ENCODE peak calls at places on chromosomes 4 and X, in six cellular contexts. One of them, this sample, is unnamed.

GRCh38 chrX:11753668-11754067 is 4.4 kb upstream of the MSL3 start:
- DNase-seq in KG1: no peak
- DNase-seq in T-helper 2 cell: no peak
- DNase-seq in stimulated activated CD4-positive, alpha-beta T cell treated with anti-CD3 and anti-CD28 coated beads, Interleukin-1b, Interleukin-23, amount 100 ng/mL, for 48 hours: no peak
- DNase-seq in activated CD4-positive, alpha-beta T cell treated with anti-CD3 and anti-CD28 coated beads for 1 hour: no peak
- DNase-seq in G401: no peak
- DNase-seq in this sample: no peak

GRCh38 chrX:152897216-152898144 is at the start of gene ZNF185:
- DNase-seq in KG1: no peak
- DNase-seq in T-helper 2 cell: no peak
- DNase-seq in stimulated activated CD4-positive, alpha-beta T cell treated with anti-CD3 and anti-CD28 coated beads, Interleukin-1b, Interleukin-23, amount 100 ng/mL, for 48 hours: no peak
- DNase-seq in activated CD4-positive, alpha-beta T cell treated with anti-CD3 and anti-CD28 coated beads for 1 hour: no peak
- DNase-seq in G401: no peak
- DNase-seq in this sample: no peak

GRCh38 chr4:105944535-105944934 is 49.3 kb downstream of the NPNT start:
- DNase-seq in KG1: no peak
- DNase-seq in T-helper 2 cell: no peak
- DNase-seq in stimulated activated CD4-positive, alpha-beta T cell treated with anti-CD3 and anti-CD28 coated beads, Interleukin-1b, Interleukin-23, amount 100 ng/mL, for 48 hours: no peak
- DNase-seq in activated CD4-positive, alpha-beta T cell treated with anti-CD3 and anti-CD28 coated beads for 1 hour: no peak
- DNase-seq in G401: no peak
- DNase-seq in this sample: no peak

GRCh38 chr4:149884046-149884445 is 68.4 kb upstream of the IQCM start:
- DNase-seq in KG1: no peak
- DNase-seq in T-helper 2 cell: no peak
- DNase-seq in stimulated activated CD4-positive, alpha-beta T cell treated with anti-CD3 and anti-CD28 coated beads, Interleukin-1b, Interleukin-23, amount 100 ng/mL, for 48 hours: no peak
- DNase-seq in activated CD4-positive, alpha-beta T cell treated with anti-CD3 and anti-CD28 coated beads for 1 hour: no peak
- DNase-seq in G401: no peak
- DNase-seq in this sample: no peak

GRCh38 chr4:75135068-75135825 is 202.3 kb downstream of the PARM1 start:
- DNase-seq in KG1: no peak
- DNase-seq in T-helper 2 cell: no peak
- DNase-seq in stimulated activated CD4-positive, alpha-beta T cell treated with anti-CD3 and anti-CD28 coated beads, Interleukin-1b, Interleukin-23, amount 100 ng/mL, for 48 hours: no peak
- DNase-seq in activated CD4-positive, alpha-beta T cell treated with anti-CD3 and anti-CD28 coated beads for 1 hour: no peak
- DNase-seq in G401: no peak
- DNase-seq in this sample: no peak

GRCh38 chrX:572490-573124 is 58.0 kb upstream of the SHOX start:
- DNase-seq in KG1: no peak
- DNase-seq in T-helper 2 cell: peak
- DNase-seq in stimulated activated CD4-positive, alpha-beta T cell treated with anti-CD3 and anti-CD28 coated beads, Interleukin-1b, Interleukin-23, amount 100 ng/mL, for 48 hours: no peak
- DNase-seq in activated CD4-positive, alpha-beta T cell treated with anti-CD3 and anti-CD28 coated beads for 1 hour: no peak
- DNase-seq in G401: no peak
- DNase-seq in this sample: no peak

GRCh38 chr4:112840061-112840460 is 203.1 kb downstream of the LARP7 start:
- DNase-seq in KG1: no peak
- DNase-seq in T-helper 2 cell: no peak
- DNase-seq in stimulated activated CD4-positive, alpha-beta T cell treated with anti-CD3 and anti-CD28 coated beads, Interleukin-1b, Interleukin-23, amount 100 ng/mL, for 48 hours: no peak
- DNase-seq in activated CD4-positive, alpha-beta T cell treated with anti-CD3 and anti-CD28 coated beads for 1 hour: no peak
- DNase-seq in G401: no peak
- DNase-seq in this sample: no peak

GRCh38 chr4:24211821-24212220 is 322.0 kb upstream of the PPARGC1A start:
- DNase-seq in KG1: no peak
- DNase-seq in T-helper 2 cell: no peak
- DNase-seq in stimulated activated CD4-positive, alpha-beta T cell treated with anti-CD3 and anti-CD28 coated beads, Interleukin-1b, Interleukin-23, amount 100 ng/mL, for 48 hours: no peak
- DNase-seq in activated CD4-positive, alpha-beta T cell treated with anti-CD3 and anti-CD28 coated beads for 1 hour: no peak
- DNase-seq in G401: no peak
- DNase-seq in this sample: no peak

GRCh38 chr4:107916623-107917022 is 14.7 kb upstream of the CYP2U1 start:
- DNase-seq in KG1: no peak
- DNase-seq in T-helper 2 cell: no peak
- DNase-seq in stimulated activated CD4-positive, alpha-beta T cell treated with anti-CD3 and anti-CD28 coated beads, Interleukin-1b, Interleukin-23, amount 100 ng/mL, for 48 hours: no peak
- DNase-seq in activated CD4-positive, alpha-beta T cell treated with anti-CD3 and anti-CD28 coated beads for 1 hour: no peak
- DNase-seq in G401: no peak
- DNase-seq in this sample: no peak

GRCh38 chrX:149495573-149496071 is 9.5 kb downstream of the IDS start:
- DNase-seq in KG1: no peak
- DNase-seq in T-helper 2 cell: no peak
- DNase-seq in stimulated activated CD4-positive, alpha-beta T cell treated with anti-CD3 and anti-CD28 coated beads, Interleukin-1b, Interleukin-23, amount 100 ng/mL, for 48 hours: no peak
- DNase-seq in activated CD4-positive, alpha-beta T cell treated with anti-CD3 and anti-CD28 coated beads for 1 hour: no peak
- DNase-seq in G401: no peak
- DNase-seq in this sample: no peak

GRCh38 chrX:15059488-15059887 is 186.3 kb downstream of the MOSPD2 start:
- DNase-seq in KG1: no peak
- DNase-seq in T-helper 2 cell: no peak
- DNase-seq in stimulated activated CD4-positive, alpha-beta T cell treated with anti-CD3 and anti-CD28 coated beads, Interleukin-1b, Interleukin-23, amount 100 ng/mL, for 48 hours: no peak
- DNase-seq in activated CD4-positive, alpha-beta T cell treated with anti-CD3 and anti-CD28 coated beads for 1 hour: no peak
- DNase-seq in G401: no peak
- DNase-seq in this sample: no peak

GRCh38 chr4:109875106-109875505 is 27.2 kb downstream of the LRIT3 start:
- DNase-seq in KG1: no peak
- DNase-seq in T-helper 2 cell: no peak
- DNase-seq in stimulated activated CD4-positive, alpha-beta T cell treated with anti-CD3 and anti-CD28 coated beads, Interleukin-1b, Interleukin-23, amount 100 ng/mL, for 48 hours: no peak
- DNase-seq in activated CD4-positive, alpha-beta T cell treated with anti-CD3 and anti-CD28 coated beads for 1 hour: no peak
- DNase-seq in G401: no peak
- DNase-seq in this sample: no peak

GRCh38 chrX:132957211-132958085 is 981 bp downstream of the HS6ST2 start:
- DNase-seq in KG1: no peak
- DNase-seq in T-helper 2 cell: no peak
- DNase-seq in stimulated activated CD4-positive, alpha-beta T cell treated with anti-CD3 and anti-CD28 coated beads, Interleukin-1b, Interleukin-23, amount 100 ng/mL, for 48 hours: no peak
- DNase-seq in activated CD4-positive, alpha-beta T cell treated with anti-CD3 and anti-CD28 coated beads for 1 hour: no peak
- DNase-seq in G401: peak
- DNase-seq in this sample: no peak